ENCODE peak calls at places on chromosomes 4 and X, in four cellular contexts. V is Caco-2, S is coronary artery, N is K562. W is an unnamed sample.

GRCh38 chr4:21893136-21893535 is 55.4 kb downstream of the KCNIP4 start:
- DNase-seq in N (no peak), S (no peak), V (no peak), W (no peak)

GRCh38 chr4:90419124-90419711 is 292.0 kb downstream of the CCSER1 start:
- DNase-seq in S (no peak), N (no peak), V (no peak), W (peak)

GRCh38 chr4:2281575-2282343 is 19.9 kb upstream of the MXD4 start:
- DNase-seq in S (no peak), N (no peak), V (no peak), W (no peak)

GRCh38 chrX:151871244-151871643 is 41.4 kb upstream of the MAGEA4 start:
- DNase-seq in V (no peak), S (no peak), N (no peak), W (peak)

GRCh38 chrX:64206556-64207162 is 1.2 kb upstream of the AMER1 start:
- DNase-seq in S (no peak), N (no peak), V (no peak), W (peak)

GRCh38 chrX:136147320-136147901 is at the start of gene FHL1:
- DNase-seq in N (peak), S (peak), V (no peak), W (peak)

GRCh38 chr4:13917010-13917409 is 289.5 kb upstream of the BOD1L1 start:
- DNase-seq in S (no peak), V (no peak), N (no peak), W (peak)

GRCh38 chr4:95153182-95153581 is 395.4 kb downstream of the BMPR1B start:
- DNase-seq in S (no peak), N (no peak), V (no peak), W (no peak)

GRCh38 chrX:123277347-123277746 is 93.3 kb downstream of the GRIA3 start:
- DNase-seq in S (no peak), N (no peak), V (no peak), W (no peak)

GRCh38 chr4:21593268-21594002 is 355.1 kb downstream of the KCNIP4 start:
- DNase-seq in V (no peak), S (no peak), N (no peak), W (no peak)

GRCh38 chr4:179804440-179804839 is 2362.2 kb upstream of the AGA start:
- DNase-seq in N (no peak), V (no peak), S (no peak), W (peak)

GRCh38 chr4:129358571-129358970 is 262.6 kb downstream of the C4orf33 start:
- DNase-seq in S (no peak), V (no peak), N (no peak), W (peak)

GRCh38 chr4:1022739-1023066 is 11.3 kb downstream of the FGFRL1 start:
- DNase-seq in S (no peak), V (peak), N (peak), W (no peak)

GRCh38 chr4:83012631-83013419 is 2.2 kb upstream of the LIN54 start:
- DNase-seq in S (peak), N (peak), V (peak), W (peak)

GRCh38 chr4:128868758-128869157 is 59.3 kb downstream of the JADE1 start:
- DNase-seq in S (no peak), N (no peak), V (no peak), W (no peak)

GRCh38 chr4:88599714-88600113 is 7.4 kb downstream of the HERC3 start:
- DNase-seq in V (no peak), S (no peak), N (no peak), W (no peak)

GRCh38 chr4:115154826-115155225 is 41.4 kb upstream of the NDST4 start:
- DNase-seq in S (no peak), N (no peak), V (no peak), W (no peak)

GRCh38 chrX:34903316-34903715 is 39.3 kb upstream of the FAM47B start:
- DNase-seq in S (no peak), N (no peak), V (no peak), W (peak)

GRCh38 chr4:146243141-146243882 is 29.0 kb downstream of the REELD1 start:
- DNase-seq in V (no peak), N (peak), S (no peak), W (peak)

GRCh38 chr4:15427126-15427525 is 707 bp upstream of the C1QTNF7 start:
- DNase-seq in S (no peak), V (no peak), N (no peak), W (no peak)

GRCh38 chr4:5753366-5753765 is 42.4 kb downstream of the EVC start:
- DNase-seq in S (peak), V (no peak), N (no peak), W (no peak)

GRCh38 chr4:20859097-20859781 is 159.0 kb downstream of the PACRGL start:
- DNase-seq in S (no peak), V (no peak), N (no peak), W (no peak)

GRCh38 chrX:136635235-136635634 is 12.7 kb upstream of the CD40LG start:
- DNase-seq in S (no peak), V (no peak), N (no peak), W (no peak)

GRCh38 chr4:109730294-109731051 is 603 bp upstream of the PLA2G12A start:
- DNase-seq in S (peak), V (peak), N (peak), W (peak)

GRCh38 chr4:76504613-76505465 is 69.8 kb downstream of the SHROOM3 start:
- DNase-seq in S (no peak), V (no peak), N (peak), W (peak)
- TF ChIP-seq CTCF in S (peak), V (peak), N (peak), W (peak)

GRCh38 chrX:39652336-39652735 is 445.4 kb downstream of the BCOR start:
- DNase-seq in N (peak), V (peak), S (no peak), W (peak)
- TF ChIP-seq CTCF in N (peak), V (peak), S (no peak), W (peak)

DNA sequence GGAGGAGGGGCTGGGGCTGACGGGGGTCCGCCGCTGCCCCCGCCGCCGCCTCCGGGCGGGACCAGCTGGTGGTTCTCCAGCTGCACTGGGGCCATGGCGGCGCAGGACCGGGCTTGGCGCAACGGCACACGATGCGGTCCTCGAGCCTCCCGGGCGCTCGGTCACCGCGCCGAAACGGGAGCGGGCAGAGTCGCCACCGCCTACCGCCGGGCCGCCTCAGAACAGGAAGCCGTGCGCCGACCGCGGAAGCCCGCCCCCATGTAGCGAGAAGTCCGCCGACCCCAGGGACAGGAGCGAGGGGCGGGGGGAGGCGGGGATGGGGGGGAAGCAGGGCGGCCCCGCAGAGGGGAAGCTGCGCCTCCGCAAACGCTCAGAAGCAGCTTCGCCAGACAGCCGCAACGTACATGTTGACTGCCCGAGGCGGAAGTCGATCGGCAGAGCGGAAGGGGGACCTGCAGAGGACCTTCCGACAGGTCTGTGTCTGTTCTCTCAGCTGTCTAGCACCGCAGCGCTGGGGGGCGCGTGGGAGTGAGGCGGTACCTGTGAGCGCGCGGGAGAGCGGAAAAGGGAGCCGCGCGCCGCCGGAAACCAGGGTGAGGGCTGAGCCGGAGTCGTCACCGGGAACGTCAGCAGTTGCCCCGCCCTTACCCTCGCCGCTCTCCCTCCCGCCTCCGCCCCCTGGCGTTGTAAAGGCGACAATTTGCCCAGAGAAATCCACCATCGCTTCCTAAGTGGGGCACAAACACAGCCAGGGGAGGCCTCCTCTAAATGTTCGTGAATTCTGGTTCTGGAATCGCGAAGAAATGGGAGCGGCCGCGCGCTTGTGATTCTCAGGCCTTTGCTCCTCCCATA is at the start of gene MED14:
- DNase-seq in V (peak), N (peak), S (peak), W (peak)
- TF ChIP-seq CTCF in V (peak), N (peak), S (peak), W (peak)

GRCh38 chr4:81602853-81603252 is 131.1 kb upstream of the RASGEF1B start:
- DNase-seq in V (no peak), N (no peak), S (no peak), W (no peak)

GRCh38 chr4:81601270-81601694 is 129.6 kb upstream of the RASGEF1B start:
- DNase-seq in N (no peak), S (no peak), V (peak), W (no peak)

GRCh38 chr4:81604683-81605082 is 133.0 kb upstream of the RASGEF1B start:
- DNase-seq in S (no peak), V (no peak), N (no peak), W (no peak)

GRCh38 chr4:81599646-81600231 is 128.0 kb upstream of the RASGEF1B start:
- DNase-seq in V (no peak), N (no peak), S (no peak), W (no peak)

GRCh38 chr4:81600511-81601269 is 129.0 kb upstream of the RASGEF1B start:
- DNase-seq in S (no peak), V (peak), N (no peak), W (no peak)
- TF ChIP-seq CTCF in S (no peak), V (no peak), N (no peak), W (no peak)

DNA sequence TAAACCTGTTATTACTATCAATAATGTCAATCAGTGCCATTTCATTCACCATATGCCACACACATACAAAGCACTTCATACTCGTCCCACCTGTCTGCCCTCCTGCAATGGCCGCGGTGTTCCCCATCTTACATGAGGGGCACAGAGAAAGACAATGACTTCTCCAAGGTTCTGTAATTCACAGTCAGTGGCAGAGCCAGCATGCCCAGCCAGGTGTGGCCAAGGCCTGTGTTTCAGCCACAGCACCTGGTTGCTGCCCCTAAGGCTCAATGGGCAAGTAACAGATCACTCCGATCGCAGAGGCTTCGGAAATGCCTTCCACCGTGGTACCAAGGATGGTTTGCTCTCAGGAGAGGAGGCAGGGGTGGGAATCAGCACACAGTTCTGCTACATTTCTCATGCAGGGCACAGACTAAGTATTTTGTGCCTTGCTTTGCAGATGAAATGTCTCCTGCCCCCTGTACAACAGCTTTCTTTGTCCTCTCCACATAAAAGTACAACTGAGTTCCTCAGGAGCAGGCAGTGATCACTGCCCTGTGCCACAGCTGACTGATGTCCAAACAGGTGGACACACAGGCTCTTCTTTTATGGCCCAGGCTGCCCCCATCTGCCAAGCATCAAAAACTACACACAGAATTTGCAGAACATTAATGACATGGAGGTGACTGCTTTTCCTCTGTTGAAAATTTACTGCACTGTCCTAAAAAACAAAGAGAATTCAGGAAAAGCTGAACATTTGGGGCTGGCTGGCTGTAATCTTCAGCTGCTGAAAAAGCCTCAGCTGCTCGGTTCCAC is 10.8 kb downstream of the AFAP1 start:
- DNase-seq in V (no peak), N (no peak), S (no peak), W (no peak)
- TF ChIP-seq CTCF in V (no peak), N (no peak), S (no peak), W (peak)